ENCODE peak calls at places on chromosomes 4 and X, in nine cellular contexts. C is upper lobe of left lung, P is ovary, V is HepG2, L is A549, D is stomach, Q is H1, X is suprapubic skin, Y is tibial nerve. A is an unnamed sample.

GRCh38 chrX:1398431-1399340 is 6.8 kb upstream of the SLC25A6 start:
- DNase-seq in C (no peak), P (no peak), V (no peak), L (no peak), D (no peak), Q (no peak), X (peak), Y (no peak), A (peak)

GRCh38 chrX:24364326-24364725 is 3.9 kb downstream of the SUPT20HL1 start:
- DNase-seq in C (no peak), P (no peak), V (no peak), L (no peak), D (no peak), Q (no peak), X (no peak), Y (no peak), A (no peak)

GRCh38 chr4:42339935-42340406 is 57.3 kb upstream of the SHISA3 start:
- DNase-seq in C (no peak), P (peak), V (no peak), L (no peak), D (no peak), Q (no peak), X (no peak), Y (no peak), A (no peak)

GRCh38 chrX:49171752-49172279 is at the start of gene PLP2:
- DNase-seq in C (peak), P (peak), V (no peak), L (no peak), D (peak), Q (no peak), X (peak), Y (no peak), A (peak)

GRCh38 chr4:170682511-170682910 is 592.8 kb upstream of the AADAT start:
- DNase-seq in C (no peak), P (no peak), V (no peak), L (no peak), D (no peak), Q (no peak), X (no peak), Y (no peak), A (no peak)

GRCh38 chr4:140943486-140943885 is 187.3 kb upstream of the TBC1D9 start:
- DNase-seq in C (no peak), P (no peak), V (no peak), L (no peak), D (no peak), Q (no peak), X (no peak), Y (no peak), A (no peak)

GRCh38 chrX:150062292-150063137 is 124.2 kb upstream of the EOLA2 start:
- DNase-seq in C (no peak), P (no peak), V (no peak), L (no peak), D (no peak), Q (no peak), X (no peak), Y (peak), A (no peak)

GRCh38 chrX:78321809-78322208 is 5.6 kb downstream of the CYSLTR1 start:
- DNase-seq in C (no peak), P (no peak), V (no peak), L (no peak), D (peak), Q (no peak), X (no peak), Y (peak), A (no peak)

GRCh38 chr4:142607976-142608375 is 238.1 kb downstream of the INPP4B start:
- DNase-seq in C (no peak), P (no peak), V (no peak), L (no peak), D (no peak), Q (no peak), X (no peak), Y (no peak), A (no peak)

GRCh38 chr4:183765121-183765990 is 106.3 kb downstream of the TRAPPC11 start:
- DNase-seq in C (peak), P (no peak), V (peak), L (no peak), D (no peak), Q (no peak), X (peak), Y (no peak), A (no peak)

GRCh38 chr4:93731448-93731847 is 97.1 kb upstream of the ATOH1 start:
- DNase-seq in C (no peak), P (no peak), V (no peak), L (no peak), D (no peak), Q (no peak), X (no peak), Y (no peak), A (no peak)

GRCh38 chr4:125322363-125322730 is 7.6 kb downstream of the FAT4 start:
- DNase-seq in C (no peak), P (no peak), V (no peak), L (no peak), D (no peak), Q (no peak), X (no peak), Y (peak), A (no peak)

GRCh38 chr4:105555409-105555808 is 3.0 kb downstream of the ARHGEF38 start:
- DNase-seq in C (no peak), P (no peak), V (no peak), L (no peak), D (no peak), Q (peak), X (no peak), Y (no peak), A (no peak)

GRCh38 chr4:152220201-152220666 is 315.7 kb downstream of the FBXW7 start:
- DNase-seq in C (no peak), P (no peak), V (no peak), L (no peak), D (no peak), Q (no peak), X (no peak), Y (no peak), A (no peak)

GRCh38 chr4:20249333-20249732 is 2.4 kb upstream of the SLIT2 start:
- DNase-seq in C (no peak), P (no peak), V (no peak), L (no peak), D (no peak), Q (no peak), X (no peak), Y (no peak), A (no peak)

GRCh38 chr4:76212851-76213414 is 691 bp downstream of the SCARB2 start:
- DNase-seq in C (no peak), P (no peak), V (no peak), L (peak), D (no peak), Q (no peak), X (no peak), Y (no peak), A (no peak)

GRCh38 chrX:97398030-97398551 is 514.4 kb downstream of the RPA4 start:
- DNase-seq in C (no peak), P (no peak), V (no peak), L (no peak), D (no peak), Q (no peak), X (no peak), Y (no peak), A (no peak)

GRCh38 chrX:31609130-31609529 is 537.3 kb upstream of the FTHL17 start:
- DNase-seq in C (no peak), P (no peak), V (no peak), L (no peak), D (no peak), Q (no peak), X (no peak), Y (no peak), A (no peak)

GRCh38 chrX:57906790-57907189 is 3.5 kb downstream of the ZXDA start:
- DNase-seq in C (no peak), P (no peak), V (no peak), L (no peak), D (no peak), Q (no peak), X (no peak), Y (no peak), A (no peak)

GRCh38 chrX:123859409-123859827 is 435 bp upstream of the XIAP start:
- DNase-seq in C (no peak), P (peak), V (no peak), L (no peak), D (peak), Q (no peak), X (no peak), Y (peak), A (no peak)

GRCh38 chr4:52574036-52574435 is 85.1 kb downstream of the USP46 start:
- DNase-seq in C (no peak), P (no peak), V (no peak), L (no peak), D (no peak), Q (no peak), X (no peak), Y (no peak), A (no peak)

GRCh38 chr4:184448828-184449227 is 25.5 kb downstream of the IRF2 start:
- DNase-seq in C (no peak), P (peak), V (no peak), L (no peak), D (no peak), Q (no peak), X (no peak), Y (peak), A (peak)

GRCh38 chrX:133726211-133726630 is 259.2 kb downstream of the GPC3 start:
- DNase-seq in C (no peak), P (no peak), V (peak), L (peak), D (no peak), Q (no peak), X (no peak), Y (no peak), A (no peak)

GRCh38 chr4:14383652-14384051 is 618.6 kb upstream of the CPEB2 start:
- DNase-seq in C (no peak), P (no peak), V (no peak), L (no peak), D (no peak), Q (no peak), X (no peak), Y (no peak), A (no peak)

GRCh38 chr4:174591243-174592021 is 69.1 kb upstream of the HPGD start:
- DNase-seq in C (no peak), P (no peak), V (no peak), L (no peak), D (no peak), Q (no peak), X (no peak), Y (no peak), A (no peak)

GRCh38 chr4:129233691-129234090 is 137.7 kb downstream of the C4orf33 start:
- DNase-seq in C (no peak), P (no peak), V (no peak), L (no peak), D (no peak), Q (no peak), X (no peak), Y (no peak), A (no peak)

GRCh38 chr4:174402470-174403176 is 118.9 kb downstream of the CEP44 start:
- DNase-seq in C (no peak), P (no peak), V (no peak), L (peak), D (no peak), Q (no peak), X (no peak), Y (no peak), A (no peak)

GRCh38 chrX:134721766-134722532 is 63.7 kb upstream of the PLAC1 start:
- DNase-seq in C (no peak), P (no peak), V (no peak), L (no peak), D (no peak), Q (no peak), X (no peak), Y (no peak), A (no peak)

GRCh38 chr4:186729856-186730255 is 6.2 kb upstream of the FAT1 start:
- DNase-seq in C (no peak), P (no peak), V (no peak), L (no peak), D (no peak), Q (no peak), X (no peak), Y (no peak), A (no peak)

GRCh38 chrX:134670241-134670811 is 12.1 kb upstream of the PLAC1 start:
- DNase-seq in C (no peak), P (no peak), V (peak), L (peak), D (peak), Q (peak), X (no peak), Y (no peak), A (no peak)

GRCh38 chrX:10390187-10390586 is 230.2 kb downstream of the MID1 start:
- DNase-seq in C (no peak), P (no peak), V (no peak), L (no peak), D (no peak), Q (no peak), X (no peak), Y (no peak), A (no peak)

GRCh38 chrX:10381218-10381617 is 224.4 kb downstream of the CLCN4 start:
- DNase-seq in C (no peak), P (no peak), V (no peak), L (no peak), D (no peak), Q (no peak), X (no peak), Y (no peak), A (no peak)

DNA sequence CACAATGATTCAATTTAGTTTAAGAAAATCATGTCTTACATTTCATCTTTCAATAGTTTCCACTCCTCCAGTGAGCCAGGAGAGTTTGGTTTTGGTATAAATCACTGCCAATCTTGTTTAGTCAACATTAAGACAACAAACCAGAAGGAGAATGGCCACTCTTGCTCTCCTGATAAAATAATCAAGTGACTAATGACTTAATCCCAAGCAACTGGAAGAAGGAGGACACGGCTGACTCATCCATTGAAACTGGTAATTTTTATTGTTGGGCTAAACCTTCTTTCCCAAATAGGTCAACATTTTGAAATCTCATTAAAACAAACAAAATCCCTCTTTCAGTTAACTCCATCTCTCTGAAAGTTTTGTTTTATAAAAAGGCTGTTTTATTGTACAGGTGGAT is 230.2 kb downstream of the CLCN4 start:
- DNase-seq in C (no peak), P (no peak), V (no peak), L (peak), D (no peak), Q (no peak), X (no peak), Y (no peak), A (no peak)
- TF ChIP-seq EP300 in C (no peak), P (no peak), V (no peak), L (no peak), D (no peak), Q (no peak), X (no peak), Y (no peak), A (no peak)

GRCh38 chr4:95694411-95694810 is 145.5 kb upstream of the PDHA2 start:
- DNase-seq in C (no peak), P (no peak), V (no peak), L (no peak), D (no peak), Q (no peak), X (no peak), Y (no peak), A (no peak)
- TF ChIP-seq EP300 in C (no peak), P (no peak), V (no peak), L (no peak), D (no peak), Q (no peak), X (no peak), Y (no peak), A (no peak)

DNA sequence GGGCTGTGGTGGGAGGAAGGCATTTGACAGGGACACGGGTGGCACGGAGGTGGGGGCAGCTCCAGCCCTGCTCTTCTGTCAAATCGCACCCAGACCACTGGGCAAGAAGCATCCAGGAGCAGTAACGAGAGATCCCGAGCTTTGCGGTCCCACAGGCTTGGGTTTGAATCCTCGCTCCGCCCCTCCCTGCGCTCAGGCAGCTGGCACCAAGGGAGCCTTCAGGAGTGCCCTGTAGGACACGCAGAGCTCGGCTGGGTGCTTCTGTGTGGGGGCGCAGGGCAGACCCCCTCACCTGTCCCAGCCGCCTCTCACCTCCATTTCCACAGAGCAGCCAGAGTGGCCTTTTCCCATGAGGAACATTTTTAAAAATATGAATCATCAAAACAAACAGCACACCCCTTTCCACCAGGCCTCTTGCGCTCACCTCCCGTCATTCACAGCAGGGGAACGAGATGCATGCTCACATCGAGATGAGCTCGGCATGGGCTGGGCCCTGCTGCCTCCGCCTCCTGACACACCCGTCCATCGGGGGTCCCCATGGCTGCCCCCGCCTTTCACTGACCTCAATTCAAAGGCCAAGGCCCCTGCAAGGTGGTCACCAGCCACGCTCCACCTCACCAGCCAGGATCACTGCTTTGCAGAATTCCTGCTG is 52.8 kb downstream of the ACOX3 start:
- DNase-seq in C (no peak), P (no peak), V (no peak), L (peak), D (no peak), Q (no peak), X (no peak), Y (no peak), A (no peak)
- TF ChIP-seq EP300 in C (no peak), P (no peak), V (no peak), L (no peak), D (no peak), Q (no peak), X (no peak), Y (no peak), A (no peak)

GRCh38 chr4:107888237-107888636 is 43.1 kb upstream of the CYP2U1 start:
- DNase-seq in C (no peak), P (no peak), V (no peak), L (no peak), D (no peak), Q (no peak), X (no peak), Y (no peak), A (no peak)
- TF ChIP-seq EP300 in C (no peak), P (no peak), V (no peak), L (no peak), D (no peak), Q (no peak), X (no peak), Y (no peak), A (no peak)

GRCh38 chr4:176002007-176002623 is 63.5 kb upstream of the WDR17 start:
- DNase-seq in C (peak), P (no peak), V (no peak), L (peak), D (peak), Q (peak), X (peak), Y (no peak), A (peak)
- TF ChIP-seq EP300 in C (no peak), P (no peak), V (no peak), L (no peak), D (no peak), Q (no peak), X (no peak), Y (no peak), A (no peak)

GRCh38 chr4:108527729-108528128 is 92.6 kb upstream of the RPL34 start:
- DNase-seq in C (no peak), P (no peak), V (no peak), L (no peak), D (no peak), Q (no peak), X (no peak), Y (no peak), A (no peak)
- TF ChIP-seq EP300 in C (no peak), P (no peak), V (no peak), L (no peak), D (no peak), Q (no peak), X (no peak), Y (no peak), A (no peak)

GRCh38 chrX:44344687-44345086 is 1.2 kb upstream of the EFHC2 start:
- DNase-seq in C (no peak), P (no peak), V (no peak), L (no peak), D (no peak), Q (no peak), X (no peak), Y (no peak), A (no peak)
- TF ChIP-seq EP300 in C (no peak), P (no peak), V (no peak), L (no peak), D (no peak), Q (no peak), X (no peak), Y (no peak), A (no peak)